ENCODE peak calls at places on chromosome 14, in four cellular contexts. A is stimulated activated CD4-positive, alpha-beta T cell treated with anti-CD3 and anti-CD28 coated beads, Interleukin-12 subunit alpha, Interleukin-12 subunit beta, amount 100 ng/mL, for 4 hours; X is DMS53; I is hypothalamus. H is an unnamed sample.

GRCh38 chr14:32679927-32680612 is 258.6 kb upstream of the NPAS3 start:
- DNase-seq in A (no peak), X (no peak), I (no peak), H (no peak)

GRCh38 chr14:91116913-91117588 is 3.2 kb downstream of the DGLUCY start:
- DNase-seq in A (peak; percentile 50), X (no peak), I (no peak), H (no peak)

GRCh38 chr14:72710212-72710611 is 183.7 kb downstream of the DPF3 start:
- DNase-seq in I (no peak), A (no peak), X (no peak), H (no peak)

GRCh38 chr14:64746298-64747250 is 42.4 kb downstream of the PLEKHG3 start:
- DNase-seq in I (no peak), X (no peak), A (no peak), H (peak; percentile 59)

GRCh38 chr14:24960816-24961215 is 89.1 kb downstream of the STXBP6 start:
- DNase-seq in I (no peak), X (no peak), A (no peak), H (no peak)

GRCh38 chr14:77872971-77873370 is 73.1 kb downstream of the ADCK1 start:
- DNase-seq in I (no peak), X (no peak), A (no peak), H (no peak)

GRCh38 chr14:92737206-92737605 is 11.2 kb downstream of the LGMN start:
- DNase-seq in A (no peak), I (no peak), X (no peak), H (no peak)

GRCh38 chr14:51562816-51563215 is 88.9 kb upstream of the FRMD6 start:
- DNase-seq in X (no peak), I (no peak), A (no peak), H (no peak)

GRCh38 chr14:93549578-93549977 is 118.8 kb downstream of the UNC79 start:
- DNase-seq in X (no peak), A (no peak), I (no peak), H (no peak)

GRCh38 chr14:55201219-55202096 is 10.1 kb upstream of the DLGAP5 start:
- DNase-seq in I (no peak), A (no peak), X (no peak), H (no peak)

GRCh38 chr14:85471744-85472143 is 58.2 kb upstream of the FLRT2 start:
- DNase-seq in I (no peak), X (peak; percentile 91), A (no peak), H (no peak)

GRCh38 chr14:76126066-76126465 is 25.7 kb upstream of the GPATCH2L start:
- DNase-seq in A (no peak), I (no peak), X (no peak), H (no peak)

GRCh38 chr14:93044601-93045000 is 71.1 kb downstream of the ITPK1 start:
- DNase-seq in A (no peak), I (no peak), X (no peak), H (no peak)

GRCh38 chr14:100159107-100159864 is at the start of gene DEGS2:
- DNase-seq in I (no peak), A (peak; percentile 67), X (peak; percentile 87), H (no peak)

GRCh38 chr14:88411039-88411438 is 25.6 kb downstream of the SPATA7 start:
- DNase-seq in A (no peak), X (peak; percentile 38), I (no peak), H (no peak)

GRCh38 chr14:75141967-75142366 is 15.1 kb upstream of the NEK9 start:
- DNase-seq in X (peak; percentile 46), I (no peak), A (no peak), H (no peak)

GRCh38 chr14:69695664-69696527 is 71.0 kb upstream of the SRSF5 start:
- DNase-seq in X (peak; percentile 78), I (no peak), A (no peak), H (no peak)